ENCODE peak calls at places on chromosomes 2 and 18, in seven cellular contexts. One of them, this sample, is unnamed. For H3K4me1, the result is how much of the 10 kb centered on the place peaks cover.

GRCh38 chr2:190216829-190217228 is 102.8 kb downstream of the HIBCH start:
- DNase-seq in adrenal gland: peak
- DNase-seq in neural progenitor cell: peak
- DNase-seq in PC-9: no peak
- DNase-seq in neuronal stem cell: peak
- DNase-seq in GM23248: no peak
- DNase-seq in uterus: peak
- DNase-seq in this sample: peak

GRCh38 chr18:6653880-6654279 is 75.6 kb upstream of the ARHGAP28 start:
- DNase-seq in adrenal gland: no peak
- DNase-seq in neural progenitor cell: no peak
- DNase-seq in PC-9: no peak
- DNase-seq in neuronal stem cell: no peak
- DNase-seq in GM23248: no peak
- DNase-seq in uterus: no peak
- DNase-seq in this sample: no peak

GRCh38 chr2:61512768-61513398 is 25.3 kb downstream of the XPO1 start:
- DNase-seq in adrenal gland: no peak
- DNase-seq in neural progenitor cell: peak
- DNase-seq in PC-9: no peak
- DNase-seq in neuronal stem cell: no peak
- DNase-seq in GM23248: no peak
- DNase-seq in uterus: no peak
- DNase-seq in this sample: no peak

GRCh38 chr2:188870289-188870688 is 103.9 kb upstream of the COL3A1 start:
- DNase-seq in adrenal gland: no peak
- DNase-seq in neural progenitor cell: no peak
- DNase-seq in PC-9: no peak
- DNase-seq in neuronal stem cell: no peak
- DNase-seq in GM23248: peak
- DNase-seq in uterus: no peak
- DNase-seq in this sample: peak

GRCh38 chr2:2665834-2666133 is 334.7 kb upstream of the MYT1L start:
- DNase-seq in adrenal gland: no peak
- DNase-seq in neural progenitor cell: no peak
- DNase-seq in PC-9: no peak
- DNase-seq in neuronal stem cell: no peak
- DNase-seq in GM23248: no peak
- DNase-seq in uterus: no peak
- DNase-seq in this sample: no peak

GRCh38 chr2:141534671-141535359 is 596.0 kb downstream of the LRP1B start:
- DNase-seq in adrenal gland: no peak
- DNase-seq in neural progenitor cell: no peak
- DNase-seq in PC-9: no peak
- DNase-seq in neuronal stem cell: no peak
- DNase-seq in GM23248: no peak
- DNase-seq in uterus: no peak
- DNase-seq in this sample: no peak

GRCh38 chr2:30026091-30027055 is 105.0 kb upstream of the ALK start:
- DNase-seq in adrenal gland: peak
- DNase-seq in neural progenitor cell: peak
- DNase-seq in PC-9: no peak
- DNase-seq in neuronal stem cell: peak
- DNase-seq in GM23248: peak
- DNase-seq in uterus: no peak
- DNase-seq in this sample: peak

GRCh38 chr2:73938761-73939352 is 12.2 kb downstream of the DGUOK start:
- DNase-seq in adrenal gland: no peak
- DNase-seq in neural progenitor cell: no peak
- DNase-seq in PC-9: no peak
- DNase-seq in neuronal stem cell: no peak
- DNase-seq in GM23248: peak
- DNase-seq in uterus: no peak
- DNase-seq in this sample: peak

GRCh38 chr18:35511833-35512232 is 14.1 kb upstream of the INO80C start:
- DNase-seq in adrenal gland: no peak
- DNase-seq in neural progenitor cell: no peak
- DNase-seq in PC-9: no peak
- DNase-seq in neuronal stem cell: no peak
- DNase-seq in GM23248: no peak
- DNase-seq in uterus: no peak
- DNase-seq in this sample: no peak

GRCh38 chr2:109164739-109165221 is 35.8 kb downstream of the SH3RF3 start:
- DNase-seq in adrenal gland: peak
- DNase-seq in neural progenitor cell: no peak
- DNase-seq in PC-9: no peak
- DNase-seq in neuronal stem cell: no peak
- DNase-seq in GM23248: peak
- DNase-seq in uterus: peak
- DNase-seq in this sample: peak

GRCh38 chr2:238738917-238739316 is 109.0 kb upstream of the TWIST2 start:
- DNase-seq in adrenal gland: no peak
- DNase-seq in neural progenitor cell: no peak
- DNase-seq in PC-9: no peak
- DNase-seq in neuronal stem cell: no peak
- DNase-seq in GM23248: no peak
- DNase-seq in uterus: no peak
- DNase-seq in this sample: no peak

GRCh38 chr2:37713258-37713700 is 41.8 kb upstream of the CDC42EP3 start:
- DNase-seq in adrenal gland: no peak
- DNase-seq in neural progenitor cell: no peak
- DNase-seq in PC-9: no peak
- DNase-seq in neuronal stem cell: no peak
- DNase-seq in GM23248: peak
- DNase-seq in uterus: no peak
- DNase-seq in this sample: no peak

GRCh38 chr2:128754246-128754724 is 435.6 kb upstream of the HS6ST1 start:
- DNase-seq in adrenal gland: no peak
- DNase-seq in neural progenitor cell: no peak
- DNase-seq in PC-9: no peak
- DNase-seq in neuronal stem cell: no peak
- DNase-seq in GM23248: no peak
- DNase-seq in uterus: no peak
- DNase-seq in this sample: peak

GRCh38 chr2:186690796-186691195 is 3.1 kb upstream of the FAM171B start:
- DNase-seq in adrenal gland: no peak
- DNase-seq in neural progenitor cell: no peak
- DNase-seq in PC-9: no peak
- DNase-seq in neuronal stem cell: no peak
- DNase-seq in GM23248: no peak
- DNase-seq in uterus: no peak
- DNase-seq in this sample: no peak

GRCh38 chr18:8623549-8624106 is 14.4 kb downstream of the RAB12 start:
- DNase-seq in adrenal gland: no peak
- DNase-seq in neural progenitor cell: no peak
- DNase-seq in PC-9: no peak
- DNase-seq in neuronal stem cell: no peak
- DNase-seq in GM23248: no peak
- DNase-seq in uterus: no peak
- DNase-seq in this sample: no peak

GRCh38 chr18:23401400-23402347 is 51.4 kb upstream of the RIOK3 start:
- DNase-seq in adrenal gland: peak
- DNase-seq in neural progenitor cell: peak
- DNase-seq in PC-9: peak
- DNase-seq in neuronal stem cell: peak
- DNase-seq in GM23248: no peak
- DNase-seq in uterus: peak
- DNase-seq in this sample: peak

GRCh38 chr18:23398401-23398800 is 54.7 kb upstream of the RIOK3 start:
- DNase-seq in adrenal gland: no peak
- DNase-seq in neural progenitor cell: no peak
- DNase-seq in PC-9: no peak
- DNase-seq in neuronal stem cell: no peak
- DNase-seq in GM23248: peak
- DNase-seq in uterus: no peak
- DNase-seq in this sample: no peak

GRCh38 chr18:23400918-23401317 is 52.2 kb upstream of the RIOK3 start:
- DNase-seq in adrenal gland: no peak
- DNase-seq in neural progenitor cell: no peak
- DNase-seq in PC-9: no peak
- DNase-seq in neuronal stem cell: no peak
- DNase-seq in GM23248: no peak
- DNase-seq in uterus: no peak
- DNase-seq in this sample: no peak

GRCh38 chr18:23399067-23399466 is 54.0 kb upstream of the RIOK3 start:
- DNase-seq in adrenal gland: no peak
- DNase-seq in neural progenitor cell: peak
- DNase-seq in PC-9: no peak
- DNase-seq in neuronal stem cell: no peak
- DNase-seq in GM23248: no peak
- DNase-seq in uterus: no peak
- DNase-seq in this sample: no peak

GRCh38 chr18:23397907-23398306 is 55.2 kb upstream of the RIOK3 start:
- DNase-seq in adrenal gland: no peak
- DNase-seq in neural progenitor cell: no peak
- DNase-seq in PC-9: no peak
- DNase-seq in neuronal stem cell: no peak
- DNase-seq in GM23248: no peak
- DNase-seq in uterus: no peak
- DNase-seq in this sample: no peak
- H3K27ac ChIP-seq in adrenal gland: no peak
- H3K27ac ChIP-seq in neural progenitor cell: no peak
- H3K27ac ChIP-seq in PC-9: no peak
- H3K27ac ChIP-seq in neuronal stem cell: no peak
- H3K27ac ChIP-seq in GM23248: no peak
- H3K27ac ChIP-seq in uterus: no peak
- H3K27ac ChIP-seq in this sample: no peak

GRCh38 chr18:48942554-48943261 is 8.1 kb downstream of the SMAD7 start:
- DNase-seq in adrenal gland: peak
- DNase-seq in neural progenitor cell: no peak
- DNase-seq in PC-9: peak
- DNase-seq in neuronal stem cell: no peak
- DNase-seq in GM23248: peak
- DNase-seq in uterus: no peak
- DNase-seq in this sample: peak

GRCh38 chr18:48940854-48941531 is 9.8 kb downstream of the SMAD7 start:
- DNase-seq in adrenal gland: no peak
- DNase-seq in neural progenitor cell: no peak
- DNase-seq in PC-9: no peak
- DNase-seq in neuronal stem cell: no peak
- DNase-seq in GM23248: no peak
- DNase-seq in uterus: no peak
- DNase-seq in this sample: no peak

GRCh38 chr18:48943333-48943732 is 7.4 kb downstream of the SMAD7 start:
- DNase-seq in adrenal gland: no peak
- DNase-seq in neural progenitor cell: no peak
- DNase-seq in PC-9: no peak
- DNase-seq in neuronal stem cell: no peak
- DNase-seq in GM23248: peak
- DNase-seq in uterus: no peak
- DNase-seq in this sample: no peak

GRCh38 chr18:48942086-48942485 is 8.7 kb downstream of the SMAD7 start:
- DNase-seq in adrenal gland: no peak
- DNase-seq in neural progenitor cell: no peak
- DNase-seq in PC-9: peak
- DNase-seq in neuronal stem cell: no peak
- DNase-seq in GM23248: peak
- DNase-seq in uterus: no peak
- DNase-seq in this sample: no peak

DNA sequence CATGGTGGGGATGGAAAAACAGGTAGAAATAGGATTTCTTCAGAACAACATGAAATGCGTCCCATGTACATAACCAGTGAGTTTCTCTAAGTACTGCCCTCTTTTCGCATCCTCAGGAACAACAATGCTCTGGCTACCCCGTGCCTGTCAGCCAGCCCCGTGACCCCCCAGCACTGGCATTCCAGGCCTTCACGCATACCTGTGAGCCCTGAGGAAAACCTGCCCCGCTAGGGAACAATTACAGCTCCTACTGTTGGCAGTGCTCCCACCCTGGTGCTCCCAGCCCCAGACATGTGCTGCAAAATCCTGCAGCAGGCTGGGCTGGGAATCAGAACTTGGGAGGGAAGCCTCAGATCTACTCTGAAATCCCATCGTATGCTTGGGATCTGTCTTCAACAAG is 9.1 kb downstream of the SMAD7 start:
- DNase-seq in adrenal gland: no peak
- DNase-seq in neural progenitor cell: no peak
- DNase-seq in PC-9: no peak
- DNase-seq in neuronal stem cell: no peak
- DNase-seq in GM23248: peak
- DNase-seq in uterus: no peak
- DNase-seq in this sample: no peak
- H3K4me1 ChIP-seq in adrenal gland: half or more
- H3K4me1 ChIP-seq in neural progenitor cell: under half
- H3K4me1 ChIP-seq in PC-9: half or more
- H3K4me1 ChIP-seq in neuronal stem cell: under half
- H3K4me1 ChIP-seq in GM23248: half or more
- H3K4me1 ChIP-seq in uterus: half or more
- H3K4me1 ChIP-seq in this sample: half or more

DNA sequence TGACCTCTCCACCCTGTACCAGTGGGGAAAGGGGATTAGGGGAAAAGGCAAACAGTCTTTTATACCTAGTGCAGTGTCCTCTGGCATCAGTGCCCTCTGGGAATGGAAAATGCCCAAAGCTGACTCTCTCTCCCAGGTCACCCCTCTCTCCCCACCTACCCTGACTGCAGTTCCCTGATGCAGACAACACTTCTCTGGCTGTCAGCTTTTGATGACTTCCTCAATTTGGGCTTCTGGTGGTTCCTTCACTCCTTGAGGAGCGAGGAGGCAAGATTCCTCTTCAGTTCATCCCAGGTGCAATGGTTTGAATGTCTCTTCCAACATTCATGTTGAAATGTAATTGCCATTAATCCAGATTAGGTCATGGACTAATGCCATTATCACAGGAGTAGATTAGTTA is 19.7 kb upstream of the PPM1B start:
- DNase-seq in adrenal gland: no peak
- DNase-seq in neural progenitor cell: no peak
- DNase-seq in PC-9: no peak
- DNase-seq in neuronal stem cell: no peak
- DNase-seq in GM23248: no peak
- DNase-seq in uterus: no peak
- DNase-seq in this sample: no peak
- H3K27ac ChIP-seq in adrenal gland: no peak
- H3K27ac ChIP-seq in neural progenitor cell: no peak
- H3K27ac ChIP-seq in PC-9: no peak
- H3K27ac ChIP-seq in neuronal stem cell: no peak
- H3K27ac ChIP-seq in GM23248: no peak
- H3K27ac ChIP-seq in uterus: no peak
- H3K27ac ChIP-seq in this sample: no peak

DNA sequence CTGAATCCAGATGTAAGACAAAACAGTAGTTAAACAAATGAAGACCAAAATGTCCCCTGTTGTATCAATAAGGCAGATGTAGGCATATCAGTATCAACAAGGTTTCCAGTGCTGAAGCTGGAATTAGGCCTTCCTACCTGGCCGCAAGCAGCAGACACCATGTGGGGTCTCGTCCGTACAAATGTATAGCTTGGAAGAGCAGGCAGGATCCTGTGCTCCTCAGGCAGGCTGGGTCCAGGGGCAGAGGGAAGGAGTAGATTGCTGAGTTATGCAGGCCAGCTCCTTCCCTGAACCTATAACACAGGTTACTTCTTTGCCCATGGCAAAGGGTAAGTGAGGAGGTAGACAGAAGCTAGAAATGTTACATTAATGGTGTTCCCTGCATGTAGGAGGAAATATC is 23.5 kb downstream of the NTSR2 start:
- DNase-seq in adrenal gland: no peak
- DNase-seq in neural progenitor cell: no peak
- DNase-seq in PC-9: no peak
- DNase-seq in neuronal stem cell: no peak
- DNase-seq in GM23248: no peak
- DNase-seq in uterus: no peak
- DNase-seq in this sample: no peak
- H3K4me1 ChIP-seq in adrenal gland: under half
- H3K4me1 ChIP-seq in neural progenitor cell: under half
- H3K4me1 ChIP-seq in PC-9: under half
- H3K4me1 ChIP-seq in neuronal stem cell: under half
- H3K4me1 ChIP-seq in GM23248: under half
- H3K4me1 ChIP-seq in uterus: under half
- H3K4me1 ChIP-seq in this sample: under half

GRCh38 chr2:120951701-120952100 is 216.0 kb downstream of the GLI2 start:
- DNase-seq in adrenal gland: no peak
- DNase-seq in neural progenitor cell: no peak
- DNase-seq in PC-9: no peak
- DNase-seq in neuronal stem cell: no peak
- DNase-seq in GM23248: no peak
- DNase-seq in uterus: no peak
- DNase-seq in this sample: no peak
- H3K27ac ChIP-seq in adrenal gland: no peak
- H3K27ac ChIP-seq in neural progenitor cell: no peak
- H3K27ac ChIP-seq in PC-9: no peak
- H3K27ac ChIP-seq in neuronal stem cell: no peak
- H3K27ac ChIP-seq in GM23248: no peak
- H3K27ac ChIP-seq in uterus: no peak
- H3K27ac ChIP-seq in this sample: no peak